ENCODE peak calls at places on chromosomes 11 and 22, in ten cellular contexts. N is Karpas-422, F is heart right ventricle, Z is HL-60, D is endothelial cell of umbilical vein, K is GM12878, O is ascending aorta, Q is SK-N-SH, P is brain microvascular endothelial cell, E is sigmoid colon. Y is an unnamed sample.

GRCh38 chr11:102112654-102112926 is 2.3 kb downstream of the YAP1 start:
- DNase-seq in N (no peak), F (no peak), Z (no peak), D (no peak), K (no peak), O (no peak), Q (no peak), P (no peak), E (no peak), Y (no peak)

GRCh38 chr11:124934862-124935547 is 842 bp downstream of the HEPACAM start:
- DNase-seq in N (no peak), F (no peak), Z (no peak), D (peak; percentile 35), K (no peak), O (no peak), Q (no peak), P (peak; percentile 76), E (no peak), Y (no peak)

GRCh38 chr11:63608353-63609345 is 5.6 kb downstream of the PLAAT3 start:
- DNase-seq in N (no peak), F (no peak), Z (no peak), D (no peak), K (no peak), O (no peak), Q (no peak), P (peak; percentile 83), E (peak; percentile 14), Y (no peak)

GRCh38 chr11:47523491-47524199 is 29.3 kb downstream of the CELF1 start:
- DNase-seq in N (no peak), F (no peak), Z (no peak), D (peak; percentile 93), K (no peak), O (no peak), Q (no peak), P (peak; percentile 83), E (no peak), Y (peak; percentile 40)

GRCh38 chr11:78620159-78620558 is 45.5 kb upstream of the NARS2 start:
- DNase-seq in N (no peak), F (no peak), Z (no peak), D (no peak), K (no peak), O (no peak), Q (no peak), P (no peak), E (no peak), Y (no peak)

GRCh38 chr22:50044485-50045143 is 13.5 kb downstream of the TTLL8 start:
- DNase-seq in N (no peak), F (no peak), Z (no peak), D (no peak), K (no peak), O (no peak), Q (peak; percentile 20), P (no peak), E (no peak), Y (no peak)

GRCh38 chr11:198236-198806 is 5.4 kb downstream of the SCGB1C1 start:
- DNase-seq in N (no peak), F (no peak), Z (peak; percentile 0), D (no peak), K (no peak), O (no peak), Q (no peak), P (no peak), E (peak; percentile 63), Y (no peak)

GRCh38 chr11:119380160-119380815 is 1.2 kb downstream of the USP2 start:
- DNase-seq in N (no peak), F (no peak), Z (no peak), D (no peak), K (no peak), O (no peak), Q (peak; percentile 6), P (no peak), E (no peak), Y (no peak)

GRCh38 chr11:34407121-34407813 is 31.5 kb upstream of the CAT start:
- DNase-seq in N (no peak), F (no peak), Z (no peak), D (no peak), K (no peak), O (no peak), Q (no peak), P (no peak), E (no peak), Y (no peak)

GRCh38 chr11:116579857-116580727 is 192.7 kb downstream of the BUD13 start:
- DNase-seq in N (no peak), F (no peak), Z (no peak), D (no peak), K (no peak), O (no peak), Q (no peak), P (no peak), E (no peak), Y (no peak)

GRCh38 chr11:117725048-117725734 is 71.8 kb downstream of the DSCAML1 start:
- DNase-seq in N (no peak), F (no peak), Z (no peak), D (no peak), K (no peak), O (no peak), Q (peak; percentile 72), P (no peak), E (peak; percentile 46), Y (no peak)
- H3K27me3 ChIP-seq in N (no peaks in the 10 kb centered on the region), F (no peaks in the 10 kb centered on the region), Z (peaks cover 5% of the 10 kb centered on the region), D (peaks cover 2% of the 10 kb centered on the region), K (peaks cover 4% of the 10 kb centered on the region), O (no peaks in the 10 kb centered on the region), Q (no peaks in the 10 kb centered on the region), P (no peaks in the 10 kb centered on the region), E (no peaks in the 10 kb centered on the region), Y (no peaks in the 10 kb centered on the region)

GRCh38 chr11:135006800-135007199 is 594.8 kb upstream of the B3GAT1 start:
- DNase-seq in N (no peak), F (no peak), Z (no peak), D (no peak), K (no peak), O (no peak), Q (peak; percentile 34), P (no peak), E (no peak), Y (peak; percentile 58)

GRCh38 chr11:135008001-135008405 is 596.0 kb upstream of the B3GAT1 start:
- DNase-seq in N (no peak), F (no peak), Z (no peak), D (no peak), K (no peak), O (no peak), Q (peak; percentile 43), P (no peak), E (no peak), Y (peak; percentile 39)

GRCh38 chr11:135001581-135001980 is 589.5 kb upstream of the B3GAT1 start:
- DNase-seq in N (no peak), F (no peak), Z (no peak), D (no peak), K (no peak), O (no peak), Q (no peak), P (no peak), E (peak; percentile 42), Y (no peak)

GRCh38 chr11:135002236-135002635 is 590.2 kb upstream of the B3GAT1 start:
- DNase-seq in N (no peak), F (no peak), Z (no peak), D (no peak), K (no peak), O (no peak), Q (no peak), P (no peak), E (no peak), Y (no peak)

DNA sequence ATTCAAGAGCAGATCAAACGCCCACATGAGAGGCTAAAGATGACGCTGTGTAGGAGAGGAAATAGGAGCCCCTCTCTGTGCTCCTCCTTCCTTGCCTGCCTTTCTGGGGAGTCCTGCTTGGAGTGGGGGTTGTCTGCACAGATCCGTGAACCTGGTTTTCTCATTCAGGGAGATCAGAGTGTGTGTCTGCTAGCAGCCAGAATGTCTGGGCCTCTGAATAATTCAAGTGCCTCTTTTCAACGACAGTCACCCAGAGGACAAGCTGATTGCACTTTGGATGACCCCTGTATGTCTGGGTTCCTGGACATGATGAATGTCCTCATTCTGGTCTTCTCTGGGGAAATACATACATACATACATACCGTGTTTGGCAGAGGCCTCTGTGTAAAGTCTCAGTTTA is 592.5 kb upstream of the B3GAT1 start:
- DNase-seq in N (no peak), F (no peak), Z (no peak), D (no peak), K (no peak), O (no peak), Q (peak; percentile 28), P (peak; percentile 33), E (no peak), Y (no peak)
- H3K27ac ChIP-seq in N (no peak overlapping the region), F (no peak overlapping the region), Z (no peak overlapping the region), D (no peak overlapping the region), K (no peak overlapping the region), O (no peak overlapping the region), Q (no peak overlapping the region), P (no peak overlapping the region), E (no peak overlapping the region), Y (no peak overlapping the region)

DNA sequence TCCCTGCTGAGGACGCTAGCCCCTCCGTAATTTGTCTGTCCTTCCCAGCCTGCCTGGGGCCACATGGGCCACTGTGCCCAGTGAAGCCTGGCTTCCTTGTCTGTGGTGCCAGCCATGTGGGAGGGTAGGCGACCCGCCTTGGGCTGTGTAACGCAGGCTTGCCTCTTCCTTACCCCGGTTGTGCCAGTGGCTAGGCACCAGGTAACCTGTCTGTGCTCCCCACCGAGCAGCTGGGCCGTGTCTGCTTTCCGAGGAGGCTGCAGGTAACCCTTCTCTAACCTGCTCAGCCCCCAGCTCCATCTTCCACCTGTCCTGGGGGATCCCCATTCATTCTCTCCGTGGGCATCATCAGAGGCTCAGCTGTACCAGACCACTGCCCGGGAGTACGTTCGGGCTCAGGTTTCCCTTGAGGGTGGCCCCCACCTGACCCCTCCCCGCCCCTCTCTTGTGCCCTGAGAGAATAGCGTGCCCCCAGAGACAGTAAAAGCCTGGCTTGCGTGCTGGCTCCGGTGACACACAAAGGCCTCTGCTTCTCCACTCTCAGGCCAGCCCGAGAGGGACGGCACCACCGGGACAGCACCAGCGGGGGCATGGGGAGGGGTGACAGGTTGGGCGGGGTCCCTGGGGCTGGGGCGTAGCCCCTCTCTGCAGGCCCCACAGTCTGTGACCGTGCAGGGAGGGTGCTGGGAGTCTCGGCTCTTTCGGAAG is 79.1 kb downstream of the CDKN1C start:
- DNase-seq in N (no peak), F (peak; percentile 17), Z (no peak), D (no peak), K (no peak), O (peak; percentile 5), Q (no peak), P (no peak), E (peak; percentile 68), Y (peak; percentile 4)
- H3K27me3 ChIP-seq in N (no peaks in the 10 kb centered on the region), F (no peaks in the 10 kb centered on the region), Z (no peaks in the 10 kb centered on the region), D (peaks cover 16% of the 10 kb centered on the region), K (no peaks in the 10 kb centered on the region), O (no peaks in the 10 kb centered on the region), Q (no peaks in the 10 kb centered on the region), P (peaks cover 23% of the 10 kb centered on the region), E (no peaks in the 10 kb centered on the region), Y (peaks cover 18% of the 10 kb centered on the region)

DNA sequence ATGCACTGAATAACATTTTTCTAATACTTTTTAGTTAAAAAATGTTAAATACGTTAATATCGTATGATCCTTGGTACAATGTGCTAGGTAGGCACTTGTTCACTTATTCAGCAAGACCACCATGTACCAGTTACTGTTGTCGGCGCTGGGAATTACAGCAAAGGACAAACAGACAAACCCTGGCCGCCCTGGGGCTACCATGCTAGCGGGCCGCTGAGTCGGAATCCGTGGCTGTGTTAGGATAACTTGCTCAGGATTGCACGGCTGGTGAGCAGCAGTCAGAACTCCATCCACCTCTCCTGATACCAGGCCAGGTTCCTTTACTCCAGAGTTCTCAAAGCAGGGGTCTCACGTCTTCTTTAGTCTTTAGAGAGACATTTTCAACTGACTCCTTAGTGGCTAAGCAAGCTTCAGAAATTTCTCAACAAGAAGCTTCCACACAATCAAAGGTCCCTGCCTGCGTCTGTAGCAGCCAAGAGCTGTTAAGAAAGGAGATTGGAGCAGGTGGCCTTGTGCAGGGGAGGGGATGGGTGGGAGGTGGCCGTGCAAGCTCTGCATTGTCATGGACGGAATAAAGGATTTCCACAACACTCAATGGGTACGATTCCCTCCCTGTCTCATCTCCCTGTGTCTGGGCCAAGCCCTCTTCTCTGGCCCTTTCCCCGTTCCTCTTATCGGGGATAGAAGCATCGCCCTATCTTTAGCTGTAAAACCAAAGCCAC is 39.9 kb upstream of the NNMT start:
- DNase-seq in N (no peak), F (no peak), Z (no peak), D (no peak), K (no peak), O (no peak), Q (no peak), P (no peak), E (peak; percentile 74), Y (no peak)
- H3K27ac ChIP-seq in N (no peak overlapping the region), F (peak overlapping the region; percentile 80), Z (no peak overlapping the region), D (no peak overlapping the region), K (no peak overlapping the region), O (peak overlapping the region; percentile 77), Q (no peak overlapping the region), P (no peak overlapping the region), E (peak overlapping the region; percentile 78), Y (no peak overlapping the region)

Y was measured in SJCRH30.